ENCODE peak calls at places on chromosomes 7 and 10, in nine cellular contexts. One of them, this sample, is unnamed.

GRCh38 chr7:27159278-27160146 is 3.0 kb upstream of the HOXA7 start:
- DNase-seq in neural crest cell: no peak
- DNase-seq in coronary artery: no peak
- DNase-seq in lung: no peak
- DNase-seq in RWPE1: no peak
- DNase-seq in AG09319: no peak
- DNase-seq in mesothelial cell of epicardium: no peak
- DNase-seq in CD8-positive, alpha-beta T cell: no peak
- DNase-seq in AG09309: no peak
- DNase-seq in this sample: peak

GRCh38 chr7:151117041-151117440 is 30.8 kb downstream of the AGAP3 start:
- DNase-seq in AG09319: no peak
- DNase-seq in lung: no peak
- DNase-seq in coronary artery: no peak
- DNase-seq in AG09309: no peak
- DNase-seq in CD8-positive, alpha-beta T cell: no peak
- DNase-seq in RWPE1: no peak
- DNase-seq in neural crest cell: no peak
- DNase-seq in mesothelial cell of epicardium: no peak
- DNase-seq in this sample: no peak

GRCh38 chr7:106022193-106022821 is 59.2 kb downstream of the CDHR3 start:
- DNase-seq in RWPE1: no peak
- DNase-seq in coronary artery: no peak
- DNase-seq in mesothelial cell of epicardium: no peak
- DNase-seq in lung: no peak
- DNase-seq in CD8-positive, alpha-beta T cell: peak
- DNase-seq in AG09319: no peak
- DNase-seq in neural crest cell: no peak
- DNase-seq in AG09309: no peak
- DNase-seq in this sample: no peak

GRCh38 chr10:117092386-117092785 is 45.7 kb downstream of the VAX1 start:
- DNase-seq in coronary artery: no peak
- DNase-seq in lung: no peak
- DNase-seq in RWPE1: no peak
- DNase-seq in mesothelial cell of epicardium: no peak
- DNase-seq in AG09319: no peak
- DNase-seq in neural crest cell: no peak
- DNase-seq in AG09309: no peak
- DNase-seq in CD8-positive, alpha-beta T cell: no peak
- DNase-seq in this sample: no peak

GRCh38 chr7:86991844-86992243 is 67.6 kb downstream of the ELAPOR2 start:
- DNase-seq in coronary artery: no peak
- DNase-seq in AG09319: no peak
- DNase-seq in neural crest cell: no peak
- DNase-seq in lung: no peak
- DNase-seq in RWPE1: no peak
- DNase-seq in CD8-positive, alpha-beta T cell: no peak
- DNase-seq in AG09309: no peak
- DNase-seq in mesothelial cell of epicardium: no peak
- DNase-seq in this sample: no peak

GRCh38 chr10:114343623-114344306 is 60.5 kb downstream of the AFAP1L2 start:
- DNase-seq in AG09319: no peak
- DNase-seq in RWPE1: no peak
- DNase-seq in AG09309: no peak
- DNase-seq in coronary artery: no peak
- DNase-seq in CD8-positive, alpha-beta T cell: no peak
- DNase-seq in mesothelial cell of epicardium: no peak
- DNase-seq in neural crest cell: no peak
- DNase-seq in lung: no peak
- DNase-seq in this sample: no peak

GRCh38 chr7:76383089-76383944 is 24.5 kb upstream of the YWHAG start:
- DNase-seq in neural crest cell: no peak
- DNase-seq in CD8-positive, alpha-beta T cell: no peak
- DNase-seq in AG09319: no peak
- DNase-seq in lung: no peak
- DNase-seq in coronary artery: no peak
- DNase-seq in RWPE1: peak
- DNase-seq in AG09309: no peak
- DNase-seq in mesothelial cell of epicardium: no peak
- DNase-seq in this sample: no peak

GRCh38 chr7:152894295-152895170 is 135.0 kb downstream of the ACTR3B start:
- DNase-seq in AG09309: no peak
- DNase-seq in coronary artery: no peak
- DNase-seq in AG09319: no peak
- DNase-seq in mesothelial cell of epicardium: peak
- DNase-seq in lung: no peak
- DNase-seq in neural crest cell: peak
- DNase-seq in CD8-positive, alpha-beta T cell: no peak
- DNase-seq in RWPE1: no peak
- DNase-seq in this sample: no peak

GRCh38 chr7:77933394-77933793 is 134.8 kb downstream of the PHTF2 start:
- DNase-seq in neural crest cell: no peak
- DNase-seq in coronary artery: no peak
- DNase-seq in RWPE1: peak
- DNase-seq in AG09309: peak
- DNase-seq in mesothelial cell of epicardium: no peak
- DNase-seq in AG09319: no peak
- DNase-seq in lung: no peak
- DNase-seq in CD8-positive, alpha-beta T cell: no peak
- DNase-seq in this sample: no peak

GRCh38 chr10:110850990-110851389 is 20.7 kb upstream of the PDCD4 start:
- DNase-seq in RWPE1: no peak
- DNase-seq in AG09319: no peak
- DNase-seq in mesothelial cell of epicardium: no peak
- DNase-seq in neural crest cell: no peak
- DNase-seq in CD8-positive, alpha-beta T cell: no peak
- DNase-seq in lung: no peak
- DNase-seq in AG09309: no peak
- DNase-seq in coronary artery: no peak
- DNase-seq in this sample: no peak

GRCh38 chr10:17213646-17214349 is 12.3 kb upstream of the TRDMT1 start:
- DNase-seq in AG09309: no peak
- DNase-seq in lung: no peak
- DNase-seq in coronary artery: no peak
- DNase-seq in CD8-positive, alpha-beta T cell: no peak
- DNase-seq in RWPE1: no peak
- DNase-seq in AG09319: no peak
- DNase-seq in neural crest cell: no peak
- DNase-seq in mesothelial cell of epicardium: no peak
- DNase-seq in this sample: no peak

GRCh38 chr7:84647797-84648762 is 453.5 kb upstream of the SEMA3A start:
- DNase-seq in coronary artery: no peak
- DNase-seq in AG09319: peak
- DNase-seq in AG09309: peak
- DNase-seq in mesothelial cell of epicardium: no peak
- DNase-seq in CD8-positive, alpha-beta T cell: no peak
- DNase-seq in lung: no peak
- DNase-seq in RWPE1: no peak
- DNase-seq in neural crest cell: no peak
- DNase-seq in this sample: no peak

GRCh38 chr10:101258179-101258885 is 29.1 kb upstream of the LBX1 start:
- DNase-seq in CD8-positive, alpha-beta T cell: no peak
- DNase-seq in coronary artery: no peak
- DNase-seq in AG09319: no peak
- DNase-seq in AG09309: no peak
- DNase-seq in lung: no peak
- DNase-seq in neural crest cell: no peak
- DNase-seq in mesothelial cell of epicardium: no peak
- DNase-seq in RWPE1: peak
- DNase-seq in this sample: no peak

GRCh38 chr10:102962259-102962658 is 44.2 kb downstream of the CNNM2 start:
- DNase-seq in lung: no peak
- DNase-seq in CD8-positive, alpha-beta T cell: no peak
- DNase-seq in coronary artery: no peak
- DNase-seq in mesothelial cell of epicardium: no peak
- DNase-seq in AG09319: no peak
- DNase-seq in AG09309: no peak
- DNase-seq in neural crest cell: no peak
- DNase-seq in RWPE1: peak
- DNase-seq in this sample: no peak

GRCh38 chr7:50674896-50675835 is 107.5 kb downstream of the GRB10 start:
- DNase-seq in AG09319: no peak
- DNase-seq in lung: no peak
- DNase-seq in RWPE1: no peak
- DNase-seq in CD8-positive, alpha-beta T cell: no peak
- DNase-seq in AG09309: no peak
- DNase-seq in coronary artery: no peak
- DNase-seq in neural crest cell: no peak
- DNase-seq in mesothelial cell of epicardium: no peak
- DNase-seq in this sample: no peak

GRCh38 chr7:130142654-130143333 is 62.4 kb downstream of the TMEM209 start:
- DNase-seq in lung: no peak
- DNase-seq in RWPE1: no peak
- DNase-seq in neural crest cell: no peak
- DNase-seq in mesothelial cell of epicardium: no peak
- DNase-seq in AG09319: no peak
- DNase-seq in coronary artery: no peak
- DNase-seq in AG09309: no peak
- DNase-seq in CD8-positive, alpha-beta T cell: no peak
- DNase-seq in this sample: no peak

GRCh38 chr7:130141858-130142653 is 63.1 kb downstream of the TMEM209 start:
- DNase-seq in AG09309: no peak
- DNase-seq in RWPE1: no peak
- DNase-seq in mesothelial cell of epicardium: no peak
- DNase-seq in lung: no peak
- DNase-seq in neural crest cell: no peak
- DNase-seq in AG09319: no peak
- DNase-seq in CD8-positive, alpha-beta T cell: no peak
- DNase-seq in coronary artery: no peak
- DNase-seq in this sample: no peak

GRCh38 chr7:130140551-130141160 is 64.5 kb downstream of the TMEM209 start:
- DNase-seq in AG09319: no peak
- DNase-seq in coronary artery: no peak
- DNase-seq in AG09309: no peak
- DNase-seq in mesothelial cell of epicardium: no peak
- DNase-seq in RWPE1: no peak
- DNase-seq in lung: no peak
- DNase-seq in CD8-positive, alpha-beta T cell: no peak
- DNase-seq in neural crest cell: no peak
- DNase-seq in this sample: no peak

GRCh38 chr7:130139193-130139950 is 65.8 kb downstream of the TMEM209 start:
- DNase-seq in mesothelial cell of epicardium: no peak
- DNase-seq in RWPE1: no peak
- DNase-seq in AG09309: no peak
- DNase-seq in neural crest cell: no peak
- DNase-seq in coronary artery: no peak
- DNase-seq in AG09319: no peak
- DNase-seq in CD8-positive, alpha-beta T cell: no peak
- DNase-seq in lung: peak
- DNase-seq in this sample: no peak

DNA sequence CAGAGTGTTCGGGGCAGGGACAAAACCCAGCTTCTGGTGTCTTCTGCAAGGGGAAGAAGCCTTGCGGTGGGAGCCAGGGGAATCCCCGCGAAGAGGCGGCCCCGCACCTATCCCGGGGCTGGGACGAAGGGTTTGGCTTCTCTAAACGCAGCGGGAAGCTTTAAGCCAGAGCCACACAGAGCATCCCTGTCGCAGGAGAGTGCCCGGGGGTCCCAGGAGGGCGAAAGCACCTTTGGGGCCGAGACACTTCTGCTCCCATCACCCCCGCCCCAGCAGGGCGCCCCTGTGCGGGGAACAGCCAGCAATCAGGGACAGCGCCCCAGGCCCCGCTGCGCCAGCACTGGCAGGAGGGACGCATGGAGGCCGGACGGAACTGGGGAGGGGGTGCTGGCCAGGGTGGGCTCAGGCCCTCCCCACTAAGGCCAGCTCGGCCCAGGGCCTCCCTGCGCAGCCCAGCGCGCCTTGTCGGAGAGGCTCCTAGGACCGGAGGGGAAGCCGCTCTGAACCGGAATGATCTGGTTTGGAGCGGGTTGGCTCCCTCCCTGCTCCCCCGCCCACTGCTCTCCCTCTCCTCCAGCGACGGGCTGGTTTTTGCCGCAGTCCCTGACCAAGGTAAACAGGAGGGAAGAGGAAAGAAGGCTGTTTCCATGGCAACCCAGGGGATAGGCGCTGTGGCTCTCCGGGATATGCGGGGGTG is 63.9 kb downstream of the TMEM209 start:
- DNase-seq in CD8-positive, alpha-beta T cell: no peak
- DNase-seq in RWPE1: no peak
- DNase-seq in neural crest cell: peak
- DNase-seq in AG09319: no peak
- DNase-seq in lung: peak
- DNase-seq in coronary artery: no peak
- DNase-seq in AG09309: no peak
- DNase-seq in mesothelial cell of epicardium: peak
- DNase-seq in this sample: no peak
- TF ChIP-seq CTCF in CD8-positive, alpha-beta T cell: no peak
- TF ChIP-seq CTCF in RWPE1: no peak
- TF ChIP-seq CTCF in neural crest cell: no peak
- TF ChIP-seq CTCF in AG09319: no peak
- TF ChIP-seq CTCF in lung: no peak
- TF ChIP-seq CTCF in coronary artery: no peak
- TF ChIP-seq CTCF in AG09309: no peak
- TF ChIP-seq CTCF in mesothelial cell of epicardium: no peak
- TF ChIP-seq CTCF in this sample: no peak

GRCh38 chr7:12403287-12404181 is at the start of gene VWDE:
- DNase-seq in CD8-positive, alpha-beta T cell: peak
- DNase-seq in coronary artery: no peak
- DNase-seq in neural crest cell: no peak
- DNase-seq in lung: peak
- DNase-seq in RWPE1: peak
- DNase-seq in AG09319: no peak
- DNase-seq in AG09309: no peak
- DNase-seq in mesothelial cell of epicardium: peak
- DNase-seq in this sample: no peak
- TF ChIP-seq CTCF in CD8-positive, alpha-beta T cell: no peak
- TF ChIP-seq CTCF in coronary artery: no peak
- TF ChIP-seq CTCF in neural crest cell: peak
- TF ChIP-seq CTCF in lung: no peak
- TF ChIP-seq CTCF in RWPE1: no peak
- TF ChIP-seq CTCF in AG09319: no peak
- TF ChIP-seq CTCF in AG09309: no peak
- TF ChIP-seq CTCF in mesothelial cell of epicardium: no peak
- TF ChIP-seq CTCF in this sample: no peak

GRCh38 chr10:71957546-71958275 is 6.5 kb upstream of the CHST3 start:
- DNase-seq in RWPE1: no peak
- DNase-seq in mesothelial cell of epicardium: no peak
- DNase-seq in AG09309: no peak
- DNase-seq in lung: no peak
- DNase-seq in coronary artery: no peak
- DNase-seq in CD8-positive, alpha-beta T cell: no peak
- DNase-seq in AG09319: no peak
- DNase-seq in neural crest cell: no peak
- DNase-seq in this sample: no peak
- TF ChIP-seq CTCF in RWPE1: no peak
- TF ChIP-seq CTCF in mesothelial cell of epicardium: no peak
- TF ChIP-seq CTCF in AG09309: peak
- TF ChIP-seq CTCF in lung: no peak
- TF ChIP-seq CTCF in coronary artery: no peak
- TF ChIP-seq CTCF in CD8-positive, alpha-beta T cell: no peak
- TF ChIP-seq CTCF in AG09319: peak
- TF ChIP-seq CTCF in neural crest cell: peak
- TF ChIP-seq CTCF in this sample: no peak

GRCh38 chr7:43112088-43112940 is at the start of gene HECW1:
- DNase-seq in mesothelial cell of epicardium: no peak
- DNase-seq in CD8-positive, alpha-beta T cell: no peak
- DNase-seq in AG09309: no peak
- DNase-seq in RWPE1: no peak
- DNase-seq in coronary artery: no peak
- DNase-seq in AG09319: no peak
- DNase-seq in lung: no peak
- DNase-seq in neural crest cell: peak
- DNase-seq in this sample: no peak
- TF ChIP-seq CTCF in mesothelial cell of epicardium: no peak
- TF ChIP-seq CTCF in CD8-positive, alpha-beta T cell: no peak
- TF ChIP-seq CTCF in AG09309: no peak
- TF ChIP-seq CTCF in RWPE1: no peak
- TF ChIP-seq CTCF in coronary artery: no peak
- TF ChIP-seq CTCF in AG09319: no peak
- TF ChIP-seq CTCF in lung: no peak
- TF ChIP-seq CTCF in neural crest cell: no peak
- TF ChIP-seq CTCF in this sample: no peak

GRCh38 chr7:104096683-104097082 is 107.2 kb upstream of the RELN start:
- DNase-seq in neural crest cell: peak
- DNase-seq in RWPE1: no peak
- DNase-seq in AG09309: no peak
- DNase-seq in AG09319: no peak
- DNase-seq in mesothelial cell of epicardium: no peak
- DNase-seq in coronary artery: no peak
- DNase-seq in CD8-positive, alpha-beta T cell: no peak
- DNase-seq in lung: no peak
- DNase-seq in this sample: no peak
- TF ChIP-seq CTCF in neural crest cell: peak
- TF ChIP-seq CTCF in RWPE1: no peak
- TF ChIP-seq CTCF in AG09309: peak
- TF ChIP-seq CTCF in AG09319: peak
- TF ChIP-seq CTCF in mesothelial cell of epicardium: no peak
- TF ChIP-seq CTCF in coronary artery: no peak
- TF ChIP-seq CTCF in CD8-positive, alpha-beta T cell: no peak
- TF ChIP-seq CTCF in lung: no peak
- TF ChIP-seq CTCF in this sample: no peak